ENCODE peak calls at places on chromosomes 2 and 18, in four cellular contexts. Y is foreskin fibroblast, N is HFFc6, B is psoas muscle. S is an unnamed sample.
A peak's percentile ranks its signal among the peaks of the same experiment; 100 is the strongest.

GRCh38 chr2:119480718-119481142 is 43.6 kb downstream of the SCTR start:
- DNase-seq in B (no peak), N (no peak), Y (no peak), S (no peak)

GRCh38 chr2:219688560-219689445 is 61.4 kb downstream of the SLC4A3 start:
- DNase-seq in Y (peak; percentile 91), N (peak; percentile 94), B (no peak), S (peak; percentile 76)

GRCh38 chr2:239629936-239630617 is 229.3 kb upstream of the HDAC4 start:
- DNase-seq in Y (no peak), N (no peak), B (no peak), S (no peak)

GRCh38 chr18:11750171-11750570 is 61.1 kb downstream of the GNAL start:
- DNase-seq in Y (no peak), N (no peak), B (no peak), S (no peak)

GRCh38 chr18:26473721-26474120 is 74.6 kb downstream of the KCTD1 start:
- DNase-seq in Y (peak; percentile 39), B (no peak), N (no peak), S (no peak)

GRCh38 chr2:28276076-28276618 is 116.5 kb upstream of the FOSL2 start:
- DNase-seq in Y (peak; percentile 96), N (peak; percentile 100), B (no peak), S (peak; percentile 95)

GRCh38 chr2:43001787-43002468 is 209.5 kb upstream of the HAAO start:
- DNase-seq in N (no peak), Y (no peak), B (no peak), S (no peak)

GRCh38 chr2:201259216-201259615 is 1.1 kb upstream of the CASP8 start:
- DNase-seq in N (no peak), Y (no peak), B (no peak), S (no peak)

GRCh38 chr2:151153601-151154000 is 108.1 kb downstream of the RBM43 start:
- DNase-seq in Y (peak; percentile 36), N (no peak), B (no peak), S (no peak)

GRCh38 chr2:866887-867286 is 83.8 kb upstream of the SNTG2 start:
- DNase-seq in B (no peak), N (no peak), Y (no peak), S (no peak)

GRCh38 chr2:154195644-154196221 is 324.0 kb downstream of the GALNT13 start:
- DNase-seq in N (no peak), B (no peak), Y (no peak), S (no peak)

GRCh38 chr2:10284108-10284870 is 18.4 kb upstream of the HPCAL1 start:
- DNase-seq in N (no peak), Y (no peak), B (peak; percentile 47), S (no peak)

GRCh38 chr2:20745924-20746555 is 76.9 kb downstream of the LDAH start:
- DNase-seq in Y (peak; percentile 7), N (no peak), B (no peak), S (no peak)

GRCh38 chr2:3789246-3789645 is 85.9 kb downstream of the DCDC2C start:
- DNase-seq in Y (no peak), N (no peak), B (no peak), S (no peak)

GRCh38 chr2:238146884-238147544 is 8.5 kb downstream of the KLHL30 start:
- DNase-seq in B (no peak), N (no peak), Y (no peak), S (no peak)

GRCh38 chr2:144836635-144837350 is 316.9 kb upstream of the ZEB2 start:
- DNase-seq in N (no peak), B (no peak), Y (peak; percentile 83), S (peak; percentile 72)

GRCh38 chr18:73752965-73753364 is 394.7 kb downstream of the FBXO15 start:
- DNase-seq in N (no peak), Y (no peak), B (no peak), S (no peak)

GRCh38 chr2:101995804-101996203 is 4.0 kb downstream of the IL1R2 start:
- DNase-seq in B (no peak), N (no peak), Y (no peak), S (no peak)

GRCh38 chr2:212517693-212518092 is 20.9 kb downstream of the ERBB4 start:
- DNase-seq in Y (no peak), B (no peak), N (no peak), S (no peak)

GRCh38 chr2:26483957-26484565 is 6.1 kb upstream of the OTOF start:
- DNase-seq in B (no peak), Y (peak; percentile 21), N (no peak), S (no peak)

GRCh38 chr2:50596521-50596920 is 435.4 kb downstream of the NRXN1 start:
- DNase-seq in B (no peak), N (no peak), Y (no peak), S (no peak)

GRCh38 chr2:136058262-136058661 is 59.7 kb downstream of the CXCR4 start:
- DNase-seq in B (no peak), Y (no peak), N (no peak), S (no peak)

GRCh38 chr2:25303517-25304338 is 38.0 kb downstream of the DNMT3A start:
- DNase-seq in N (no peak), B (no peak), Y (no peak), S (no peak)

GRCh38 chr18:55861266-55861665 is 273.3 kb upstream of the TCF4 start:
- DNase-seq in B (no peak), N (peak; percentile 57), Y (peak; percentile 76), S (no peak)

GRCh38 chr18:10850828-10851227 is 298.5 kb downstream of the PIEZO2 start:
- DNase-seq in N (no peak), B (no peak), Y (no peak), S (no peak)

GRCh38 chr2:182542501-182543258 is 115.8 kb upstream of the PDE1A start:
- DNase-seq in N (no peak), B (no peak), Y (peak; percentile 41), S (no peak)

GRCh38 chr2:82391386-82391785 is 2067.7 kb downstream of the SUCLG1 start:
- DNase-seq in N (no peak), Y (no peak), B (no peak), S (no peak)

GRCh38 chr2:101396352-101396717 is 9.0 kb upstream of the CREG2 start:
- DNase-seq in B (no peak), Y (peak; percentile 92), N (peak; percentile 91), S (peak; percentile 47)

GRCh38 chr18:28176933-28177827 is at the start of gene CDH2:
- DNase-seq in N (peak; percentile 82), B (peak; percentile 51), Y (peak; percentile 81), S (peak; percentile 75)

GRCh38 chr2:180720861-180721260 is 259.5 kb upstream of the UBE2E3 start:
- DNase-seq in Y (no peak), N (no peak), B (no peak), S (no peak)

GRCh38 chr2:200486529-200486928 is 23.3 kb downstream of the KCTD18 start:
- DNase-seq in N (no peak), Y (peak; percentile 45), B (no peak), S (no peak)

GRCh38 chr2:165634855-165635254 is 159.2 kb downstream of the GALNT3 start:
- DNase-seq in Y (peak; percentile 80), N (no peak), B (no peak), S (peak; percentile 61)

GRCh38 chr2:3302421-3302750 is 75.2 kb downstream of the EIPR1 start:
- DNase-seq in N (no peak), Y (no peak), B (no peak), S (no peak)

GRCh38 chr2:149180226-149180875 is 141.9 kb downstream of the LYPD6B start:
- DNase-seq in Y (peak; percentile 40), B (no peak), N (peak; percentile 20), S (no peak)

GRCh38 chr2:56812432-56812831 is 628.6 kb downstream of the CCDC85A start:
- DNase-seq in N (no peak), Y (no peak), B (no peak), S (no peak)

GRCh38 chr18:39198376-39198775 is 1632.8 kb upstream of the CELF4 start:
- DNase-seq in N (no peak), Y (peak; percentile 38), B (no peak), S (peak; percentile 26)

GRCh38 chr2:52395912-52396311 is 1364.0 kb upstream of the NRXN1 start:
- DNase-seq in B (no peak), N (no peak), Y (peak; percentile 23), S (peak; percentile 3)

GRCh38 chr2:60109744-60110143 is 443.7 kb downstream of the BCL11A start:
- DNase-seq in N (no peak), Y (no peak), B (no peak), S (no peak)
- TF ChIP-seq CTCF in N (no peak), Y (no peak), B (no peak), S (no peak)

DNA sequence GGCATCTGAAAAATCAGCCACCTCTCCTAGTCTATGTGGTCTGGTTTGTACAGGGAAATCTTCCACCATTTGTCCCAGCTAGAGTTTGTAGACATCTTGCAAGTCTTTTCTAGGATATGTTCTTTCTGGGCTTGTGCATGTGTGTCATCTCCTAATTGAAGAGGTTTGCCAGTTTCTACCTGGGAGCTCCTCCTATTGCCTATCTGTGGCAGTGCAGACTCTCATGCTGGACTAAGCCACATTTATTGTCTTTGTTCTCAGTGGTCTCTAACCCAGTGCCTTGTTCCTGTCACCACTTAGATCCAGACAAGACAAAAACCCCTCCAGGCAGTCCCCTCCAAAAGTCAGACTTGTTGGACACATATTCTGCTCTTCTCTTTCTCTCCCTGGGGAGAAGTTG is 72.0 kb upstream of the MRPS9 start:
- DNase-seq in B (no peak), Y (no peak), N (no peak), S (no peak)
- TF ChIP-seq CTCF in B (no peak), Y (no peak), N (no peak), S (no peak)

DNA sequence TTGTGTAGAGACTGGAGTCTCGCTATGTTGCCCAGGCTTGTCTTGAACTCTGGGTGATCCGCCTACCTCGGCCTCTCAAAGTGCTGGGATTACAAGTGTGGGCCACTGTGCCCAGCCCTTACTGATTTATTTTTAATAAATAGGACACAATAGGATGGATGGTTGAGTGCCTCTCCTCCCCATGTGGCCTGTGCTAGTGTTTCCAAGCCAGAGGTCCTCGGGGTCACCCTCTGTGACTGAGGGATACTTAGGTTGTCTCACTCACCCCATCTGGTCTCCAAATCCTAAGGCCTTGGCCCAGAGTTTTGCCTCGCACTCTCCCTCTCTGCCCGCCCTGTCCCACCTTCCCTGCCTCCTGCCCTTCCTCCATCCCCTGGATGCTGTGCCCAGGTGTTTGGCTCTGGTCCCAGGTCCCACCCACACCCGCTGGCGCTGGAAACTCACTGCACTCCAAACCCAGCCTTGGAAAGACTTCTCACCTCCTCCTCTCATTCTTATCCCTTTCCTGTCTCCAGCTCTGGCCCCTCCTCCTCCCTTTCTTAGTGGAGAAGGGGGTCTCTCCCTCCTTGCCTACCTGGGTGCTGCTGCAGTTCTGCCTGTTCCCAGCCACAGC is 4.7 kb upstream of the ECEL1 start:
- DNase-seq in B (peak; percentile 28), N (no peak), Y (no peak), S (no peak)
- TF ChIP-seq CTCF in B (no peak), N (no peak), Y (no peak), S (no peak)

GRCh38 chr18:45837283-45838070 is 12.0 kb downstream of the SIGLEC15 start:
- DNase-seq in N (no peak), Y (peak; percentile 84), B (peak; percentile 73), S (no peak)
- TF ChIP-seq CTCF in N (peak; percentile 52), Y (peak; percentile 10), B (no peak), S (no peak)

GRCh38 chr18:35345460-35345921 is 1.3 kb upstream of the ZNF24 start:
- DNase-seq in Y (peak; percentile 11), N (no peak), B (no peak), S (peak; percentile 3)
- TF ChIP-seq CTCF in Y (no peak), N (no peak), B (no peak), S (no peak)

GRCh38 chr2:66275984-66276383 is 158.9 kb upstream of the MEIS1 start:
- DNase-seq in B (no peak), Y (no peak), N (no peak), S (no peak)
- TF ChIP-seq CTCF in B (no peak), Y (no peak), N (peak; percentile 39), S (no peak)

S was measured in astrocyte of the cerebellum.